ENCODE peak calls at places on chromosomes 1 and 21, in seven cellular contexts. F is adrenal gland; V is A172; M is effector memory CD8-positive, alpha-beta T cell; J is kidney tubule cell; P is stromal cell of bone marrow; A is lower lobe of right lung. N is an unnamed sample.

GRCh38 chr1:165364432-165365133 is 8.1 kb upstream of the LMX1A start:
- DNase-seq in F (no peak), V (no peak), M (no peak), J (no peak), P (peak), A (peak), N (no peak)

GRCh38 chr1:156337052-156337887 is 822 bp downstream of the CCT3 start:
- DNase-seq in F (peak), V (peak), M (no peak), J (peak), P (no peak), A (no peak), N (no peak)

GRCh38 chr1:233328661-233329498 is 1.4 kb downstream of the MAP3K21 start:
- DNase-seq in F (peak), V (no peak), M (no peak), J (peak), P (no peak), A (no peak), N (peak)

GRCh38 chr21:25997788-25998611 is 172.6 kb downstream of the APP start:
- DNase-seq in F (no peak), V (peak), M (no peak), J (no peak), P (no peak), A (no peak), N (no peak)

GRCh38 chr1:159652506-159652905 is 61.9 kb downstream of the CRP start:
- DNase-seq in F (no peak), V (no peak), M (no peak), J (no peak), P (no peak), A (no peak), N (no peak)

GRCh38 chr1:234069760-234070159 is 165.3 kb downstream of the SLC35F3 start:
- DNase-seq in F (no peak), V (peak), M (no peak), J (peak), P (no peak), A (no peak), N (no peak)

GRCh38 chr1:40140211-40140709 is 20.9 kb upstream of the RLF start:
- DNase-seq in F (no peak), V (no peak), M (no peak), J (peak), P (no peak), A (peak), N (no peak)

GRCh38 chr1:207752456-207753132 is 740 bp downstream of the CD46 start:
- DNase-seq in F (peak), V (peak), M (no peak), J (peak), P (no peak), A (peak), N (no peak)

GRCh38 chr21:45209046-45209445 is 78.6 kb downstream of the POFUT2 start:
- DNase-seq in F (no peak), V (peak), M (no peak), J (peak), P (peak), A (no peak), N (no peak)

GRCh38 chr1:192805832-192806323 is 3.0 kb upstream of the RGS2 start:
- DNase-seq in F (no peak), V (peak), M (peak), J (peak), P (peak), A (no peak), N (no peak)

GRCh38 chr1:201329286-201329685 is 46.0 kb downstream of the PKP1 start:
- DNase-seq in F (no peak), V (no peak), M (no peak), J (no peak), P (no peak), A (peak), N (peak)

GRCh38 chr1:27070390-27071048 is 57.9 kb upstream of the TENT5B start:
- DNase-seq in F (peak), V (no peak), M (no peak), J (peak), P (no peak), A (no peak), N (no peak)

GRCh38 chr21:18449586-18449985 is 46.0 kb upstream of the TMPRSS15 start:
- DNase-seq in F (no peak), V (no peak), M (no peak), J (no peak), P (peak), A (no peak), N (no peak)

GRCh38 chr1:66929289-66929688 is 4.5 kb downstream of the MIER1 start:
- DNase-seq in F (no peak), V (no peak), M (no peak), J (no peak), P (no peak), A (no peak), N (no peak)

GRCh38 chr1:84757301-84757700 is 67.0 kb upstream of the SSX2IP start:
- DNase-seq in F (no peak), V (no peak), M (no peak), J (no peak), P (no peak), A (no peak), N (no peak)

GRCh38 chr1:154501423-154502065 is 475 bp upstream of the TDRD10 start:
- DNase-seq in F (peak), V (no peak), M (no peak), J (no peak), P (no peak), A (peak), N (peak)

GRCh38 chr1:228758451-228758850 is 23.2 kb downstream of the RHOU start:
- DNase-seq in F (no peak), V (no peak), M (no peak), J (no peak), P (no peak), A (no peak), N (no peak)

GRCh38 chr21:27034796-27035195 is 67.9 kb upstream of the ADAMTS5 start:
- DNase-seq in F (no peak), V (no peak), M (no peak), J (no peak), P (no peak), A (no peak), N (no peak)